ENCODE peak calls at places on chromosomes 13 and 19, in five cellular contexts. U is mesothelial cell of epicardium, J is A549, L is uterus, B is epithelial cell of proximal tubule. D is an unnamed sample.

GRCh38 chr19:11479470-11480080 is 1.3 kb downstream of the ELAVL3 start:
- DNase-seq in U (no peak), L (no peak), B (no peak), J (no peak), D (peak)

GRCh38 chr13:51666839-51667238 is 82.6 kb downstream of the WDFY2 start:
- DNase-seq in B (no peak), U (no peak), J (no peak), L (no peak), D (no peak)

GRCh38 chr19:45568732-45569131 is 15.9 kb downstream of the OPA3 start:
- DNase-seq in J (peak), L (no peak), B (peak), U (no peak), D (no peak)

GRCh38 chr13:114174529-114174941 is 4.5 kb upstream of the CFAP97D2 start:
- DNase-seq in B (no peak), L (no peak), J (no peak), U (no peak), D (no peak)

GRCh38 chr13:51887441-51887840 is 25.7 kb downstream of the CCDC70 start:
- DNase-seq in J (no peak), U (no peak), L (no peak), B (no peak), D (no peak)

GRCh38 chr19:33325920-33326319 is 23.6 kb upstream of the CEBPA start:
- DNase-seq in U (no peak), L (peak), J (no peak), B (no peak), D (no peak)

GRCh38 chr19:5714819-5715218 is 5.1 kb downstream of the LONP1 start:
- DNase-seq in B (no peak), J (no peak), L (no peak), U (no peak), D (no peak)

GRCh38 chr13:110136660-110137585 is 170.0 kb downstream of the COL4A1 start:
- DNase-seq in B (no peak), J (no peak), L (no peak), U (no peak), D (no peak)

GRCh38 chr13:24267801-24268200 is 41.6 kb upstream of the C1QTNF9 start:
- DNase-seq in B (no peak), L (no peak), J (no peak), U (no peak), D (no peak)

GRCh38 chr13:113758651-113759524 is at the start of gene TMEM255B:
- DNase-seq in J (peak), L (peak), B (no peak), U (peak), D (peak)

GRCh38 chr19:18610245-18610555 is 2.5 kb upstream of the TMEM59L start:
- DNase-seq in B (no peak), J (no peak), U (no peak), L (no peak), D (no peak)

GRCh38 chr19:42928896-42929295 is 8.1 kb downstream of the PSG7 start:
- DNase-seq in B (no peak), J (no peak), U (no peak), L (no peak), D (no peak)

GRCh38 chr13:40271931-40272775 is 394.3 kb downstream of the FOXO1 start:
- DNase-seq in B (peak), L (peak), J (no peak), U (no peak), D (no peak)

GRCh38 chr13:99956473-99957349 is 14.9 kb downstream of the ZIC5 start:
- DNase-seq in J (no peak), L (no peak), U (no peak), B (no peak), D (no peak)

GRCh38 chr13:35917252-35917941 is 213.8 kb downstream of the DCLK1 start:
- DNase-seq in B (no peak), J (no peak), L (no peak), U (no peak), D (no peak)

DNA sequence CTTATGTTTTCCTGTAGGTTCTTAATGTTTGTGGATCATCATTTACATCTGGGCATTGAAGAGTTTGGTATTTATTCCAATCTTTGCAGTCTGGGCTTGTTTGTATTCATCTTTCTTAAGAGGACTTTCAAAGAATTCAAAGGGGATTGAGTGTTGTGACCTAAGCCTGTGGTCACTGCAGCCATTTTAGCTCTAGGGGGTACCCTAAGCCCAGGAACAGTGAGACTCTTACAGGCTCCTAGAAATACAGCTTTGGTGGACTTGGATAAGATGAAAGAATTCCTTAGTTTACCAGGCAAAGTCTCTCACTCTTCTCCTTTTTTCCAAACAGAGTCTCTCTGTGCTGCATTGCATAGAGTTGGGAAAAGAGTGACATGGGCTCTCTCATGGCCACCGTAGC is 2539.0 kb upstream of the PCDH20 start:
- DNase-seq in U (no peak), J (no peak), L (no peak), B (no peak), D (no peak)
- TF ChIP-seq CTCF in U (no peak), J (no peak), L (no peak), B (no peak), D (no peak)

GRCh38 chr13:48400820-48401219 is 12.1 kb downstream of the LPAR6 start:
- DNase-seq in U (no peak), J (no peak), L (no peak), B (no peak), D (no peak)
- TF ChIP-seq CTCF in U (no peak), J (no peak), L (no peak), B (no peak), D (no peak)

GRCh38 chr19:52626915-52627314 is 11.2 kb downstream of the ZNF83 start:
- DNase-seq in U (no peak), B (no peak), L (no peak), J (no peak), D (no peak)

GRCh38 chr19:52621376-52621775 is 16.8 kb downstream of the ZNF83 start:
- DNase-seq in L (no peak), B (no peak), J (no peak), U (no peak), D (no peak)

GRCh38 chr19:52622261-52622660 is 15.9 kb downstream of the ZNF83 start:
- DNase-seq in B (no peak), L (no peak), U (no peak), J (no peak), D (no peak)
- TF ChIP-seq CTCF in B (peak), L (no peak), U (no peak), J (no peak), D (peak)

DNA sequence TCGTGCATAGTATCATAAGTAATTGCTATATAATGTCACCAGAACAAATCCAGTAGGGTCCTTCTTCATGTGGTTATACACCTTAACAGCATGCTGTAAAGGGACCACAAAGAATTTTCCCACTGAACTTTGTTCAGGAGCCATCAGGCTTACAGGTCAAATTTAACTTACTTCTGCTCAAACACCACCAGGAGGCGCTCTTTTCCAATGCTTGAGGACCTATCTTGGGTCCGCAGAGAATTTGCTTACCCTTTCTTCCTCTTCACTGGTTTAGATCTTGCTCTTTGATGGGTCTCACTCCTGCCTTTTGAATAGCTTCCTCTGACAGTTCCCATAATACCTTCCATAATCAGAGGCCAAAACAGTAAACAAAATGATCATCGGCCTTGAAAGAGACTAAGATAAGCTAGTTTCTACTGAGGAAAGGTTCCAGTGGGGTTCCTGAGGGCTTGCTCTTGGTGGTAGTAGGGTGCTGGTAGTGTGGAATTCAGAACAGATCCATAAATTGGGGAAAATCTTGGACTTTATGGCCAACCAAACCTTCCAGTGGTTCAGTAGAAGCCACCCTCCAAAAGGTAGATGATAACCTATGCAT is 37.4 kb downstream of the SCGB2B2 start:
- DNase-seq in L (no peak), B (no peak), U (no peak), J (peak), D (no peak)
- TF ChIP-seq CTCF in L (peak), B (peak), U (peak), J (peak), D (peak)

GRCh38 chr19:3275583-3276340 is 51.3 kb downstream of the CELF5 start:
- DNase-seq in L (peak), J (peak), B (no peak), U (peak), D (peak)
- TF ChIP-seq CTCF in L (no peak), J (peak), B (peak), U (no peak), D (peak)

DNA sequence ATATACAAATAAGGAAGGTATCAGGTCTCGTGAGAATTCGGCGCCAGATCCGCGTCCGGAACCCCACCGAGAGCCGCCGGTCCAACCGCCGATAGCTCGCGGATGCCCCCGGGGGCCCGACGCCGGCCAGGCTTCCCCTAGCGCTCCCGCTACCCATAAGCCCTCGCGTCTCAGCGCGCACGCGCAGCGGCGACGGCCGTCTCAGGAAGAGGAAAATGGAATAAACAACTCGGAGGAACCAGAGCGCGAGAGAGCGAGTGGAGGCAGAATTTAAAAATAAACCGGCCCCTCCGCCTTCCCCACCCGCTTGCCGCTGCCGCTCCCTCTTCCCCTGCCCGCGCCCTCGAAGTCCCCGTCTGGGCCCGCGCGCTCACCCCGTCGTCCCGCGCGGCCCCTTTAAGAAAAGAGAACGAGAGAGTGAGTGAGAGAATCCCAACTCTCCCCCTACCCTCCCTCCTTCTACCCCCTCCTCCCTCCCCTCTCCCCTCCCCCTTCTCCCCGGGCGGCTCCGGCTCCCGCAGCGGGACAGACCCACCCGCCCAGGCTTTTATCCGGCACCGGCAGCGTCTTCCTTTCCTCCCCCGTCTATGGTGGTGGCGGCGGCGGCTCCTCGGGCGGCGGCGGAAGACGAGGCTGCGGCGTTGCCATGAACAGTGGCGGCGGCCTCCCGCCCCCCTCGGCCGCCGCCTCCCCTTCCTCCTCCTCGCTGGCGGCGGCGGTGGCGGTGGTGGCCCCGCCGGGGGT is at the start of gene PAN3:
- DNase-seq in B (no peak), U (peak), J (peak), L (peak), D (peak)
- TF ChIP-seq CTCF in B (no peak), U (no peak), J (no peak), L (no peak), D (peak)

DNA sequence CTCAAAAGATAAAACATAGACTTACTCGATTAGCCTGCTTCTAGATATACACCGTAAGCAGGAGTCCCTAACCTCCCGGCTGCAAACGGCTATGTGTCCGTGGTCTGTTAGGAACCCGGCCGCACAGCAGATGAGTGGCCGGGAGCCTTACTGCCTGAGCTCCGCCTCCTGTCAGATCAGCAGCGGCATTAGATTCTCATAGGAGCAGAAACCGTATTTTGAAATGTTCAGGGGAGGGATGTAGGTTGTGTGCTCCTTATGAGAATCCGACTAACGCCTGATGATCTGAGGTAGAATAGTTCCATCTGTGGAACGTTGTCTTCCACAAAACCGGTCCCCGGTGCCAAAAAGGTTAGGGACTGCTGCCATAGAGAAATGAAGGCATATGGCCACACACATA is 1491.9 kb downstream of the SLITRK5 start:
- DNase-seq in B (no peak), J (no peak), U (no peak), L (no peak), D (no peak)
- TF ChIP-seq CTCF in B (no peak), J (no peak), U (no peak), L (no peak), D (no peak)

GRCh38 chr13:28817204-28817603 is 2.9 kb upstream of the MTUS2 start:
- DNase-seq in J (peak), U (no peak), L (no peak), B (no peak), D (no peak)
- TF ChIP-seq CTCF in J (no peak), U (no peak), L (no peak), B (peak), D (peak)

GRCh38 chr19:50501568-50502475 is 9.2 kb downstream of the JOSD2 start:
- DNase-seq in L (no peak), B (no peak), U (no peak), J (no peak), D (no peak)

GRCh38 chr19:50498219-50499056 is 12.6 kb downstream of the JOSD2 start:
- DNase-seq in J (no peak), U (no peak), L (no peak), B (no peak), D (no peak)

GRCh38 chr19:50500753-50501151 is 10.2 kb downstream of the JOSD2 start:
- DNase-seq in L (no peak), B (no peak), U (no peak), J (no peak), D (no peak)

GRCh38 chr19:50501186-50501567 is 9.8 kb downstream of the JOSD2 start:
- DNase-seq in B (no peak), L (no peak), U (no peak), J (no peak), D (no peak)

DNA sequence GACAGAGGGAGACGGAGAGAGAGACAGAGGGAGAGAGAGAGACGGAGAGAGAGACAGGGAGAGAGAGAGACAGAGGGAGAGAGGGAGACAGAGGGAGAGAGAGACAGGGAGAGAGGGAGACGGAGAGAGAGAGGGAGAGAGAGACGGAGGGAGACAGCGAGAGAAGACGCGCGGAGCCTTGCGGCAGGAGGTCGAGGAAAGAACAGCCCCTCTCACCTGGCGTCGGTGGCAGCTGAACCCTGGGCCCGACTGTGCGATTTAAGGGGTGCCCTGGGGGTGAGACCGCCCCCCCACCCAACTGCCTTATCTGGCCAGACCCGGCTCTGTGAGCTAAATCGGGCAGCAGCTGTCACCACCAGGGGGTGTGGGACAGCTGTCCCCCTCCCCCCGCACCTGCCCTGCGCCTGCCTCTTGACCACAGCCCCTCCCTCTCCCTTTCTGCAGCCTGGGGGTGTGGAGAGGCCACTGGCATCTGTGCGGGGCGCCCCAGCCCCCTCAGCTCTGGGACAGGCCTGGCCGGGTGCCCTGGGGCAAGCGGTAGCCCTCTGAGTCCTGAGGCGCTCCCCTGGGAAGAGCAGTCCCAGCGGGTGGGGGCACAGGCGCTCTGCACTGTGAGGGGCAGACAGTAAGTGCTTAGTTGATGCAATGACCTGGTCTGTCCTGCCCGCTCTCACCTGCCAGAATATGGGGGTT is 10.8 kb downstream of the JOSD2 start:
- DNase-seq in U (no peak), L (peak), B (no peak), J (no peak), D (no peak)
- TF ChIP-seq CTCF in U (peak), L (no peak), B (peak), J (peak), D (peak)

DNA sequence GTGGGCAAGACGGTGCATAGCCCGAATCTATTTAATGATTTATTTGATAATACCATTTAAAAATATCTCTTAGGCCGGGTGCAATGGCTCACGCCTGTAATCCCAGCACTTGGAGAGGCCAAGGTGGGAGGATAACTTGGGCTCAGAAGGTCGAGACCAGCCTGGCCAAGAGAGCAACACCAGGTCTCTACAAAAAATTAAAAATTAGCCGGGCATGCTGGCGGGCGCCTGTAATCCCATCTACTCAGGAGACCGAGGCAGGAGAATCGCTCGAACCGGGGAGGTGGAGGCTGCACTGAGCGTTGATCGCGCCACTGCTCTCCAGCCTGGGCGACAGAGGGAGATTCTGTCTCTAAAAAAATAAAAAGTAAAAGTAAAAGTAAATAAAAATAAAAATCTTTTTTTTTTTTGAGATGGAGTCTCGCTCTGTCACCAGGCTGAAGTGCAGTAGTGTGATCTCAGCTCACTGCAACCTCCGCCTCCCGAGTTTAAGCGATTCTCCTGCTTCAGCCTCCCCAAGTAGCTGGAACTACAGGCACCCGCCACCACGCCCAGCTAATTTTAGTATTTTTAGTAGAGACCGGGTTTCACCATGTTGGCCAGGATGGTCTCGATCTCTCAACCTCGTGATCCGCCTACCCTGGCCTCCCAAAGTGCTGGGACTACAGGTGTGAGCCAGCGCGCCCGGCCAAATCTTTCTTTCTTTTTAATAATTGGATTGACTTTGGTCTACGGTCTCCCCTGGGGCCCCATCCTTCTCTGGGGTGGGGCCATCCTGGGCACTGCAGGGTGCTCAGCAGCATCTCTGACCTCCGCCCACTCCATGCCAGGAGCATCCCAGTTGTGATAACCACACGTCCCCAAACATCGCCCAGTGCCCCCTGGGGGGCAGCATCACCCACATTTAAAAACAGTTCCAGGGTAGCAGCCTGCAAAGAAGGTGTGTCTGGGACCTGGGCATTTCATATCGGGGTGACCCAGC is 90.7 kb downstream of the GNG7 start:
- DNase-seq in L (no peak), B (no peak), U (no peak), J (no peak), D (no peak)
- TF ChIP-seq CTCF in L (no peak), B (no peak), U (peak), J (no peak), D (no peak)

D was measured in progenitor cell of endocrine pancreas.